ENCODE peak calls at places on chromosomes 1 and 21, in six cellular contexts. B is GM12878, U is HCT116, J is endothelial cell of umbilical vein, Q is A549, V is H1. W is an unnamed sample.

GRCh38 chr1:41497056-41497440 is 12.6 kb upstream of the EDN2 start:
- DNase-seq in B (no peak), U (no peak), J (no peak), Q (no peak), V (no peak), W (no peak)

GRCh38 chr1:162213281-162213909 is 143.9 kb downstream of the NOS1AP start:
- DNase-seq in B (no peak), U (no peak), J (peak), Q (no peak), V (no peak), W (no peak)

GRCh38 chr1:42211224-42211623 is 46.7 kb upstream of the GUCA2A start:
- DNase-seq in B (no peak), U (no peak), J (peak), Q (no peak), V (no peak), W (no peak)

GRCh38 chr1:113893267-113893666 is 5.9 kb upstream of the BCL2L15 start:
- DNase-seq in B (no peak), U (no peak), J (no peak), Q (no peak), V (no peak), W (no peak)

GRCh38 chr1:8343464-8344001 is 25.6 kb downstream of the SLC45A1 start:
- DNase-seq in B (no peak), U (peak), J (peak), Q (peak), V (no peak), W (no peak)

GRCh38 chr1:24126023-24126671 is 14.2 kb upstream of the MYOM3 start:
- DNase-seq in B (no peak), U (no peak), J (peak), Q (no peak), V (no peak), W (peak)

GRCh38 chr1:113146242-113147072 is 73.5 kb downstream of the LRIG2 start:
- DNase-seq in B (no peak), U (no peak), J (peak), Q (no peak), V (no peak), W (peak)

GRCh38 chr1:233394860-233395717 is 67.6 kb downstream of the MAP3K21 start:
- DNase-seq in B (no peak), U (peak), J (peak), Q (peak), V (no peak), W (peak)

GRCh38 chr1:15332525-15332924 is 77.2 kb upstream of the EFHD2 start:
- DNase-seq in B (no peak), U (no peak), J (no peak), Q (no peak), V (no peak), W (no peak)

GRCh38 chr1:113168946-113169345 is 95.9 kb downstream of the LRIG2 start:
- DNase-seq in B (no peak), U (no peak), J (no peak), Q (no peak), V (no peak), W (no peak)

GRCh38 chr1:204206121-204206520 is 7.7 kb downstream of the GOLT1A start:
- DNase-seq in B (no peak), U (no peak), J (peak), Q (no peak), V (no peak), W (no peak)

GRCh38 chr1:87786861-87787548 is 458.3 kb downstream of the LMO4 start:
- DNase-seq in B (no peak), U (no peak), J (no peak), Q (no peak), V (no peak), W (no peak)

GRCh38 chr1:246077476-246077875 is 429.6 kb downstream of the SMYD3 start:
- DNase-seq in B (no peak), U (no peak), J (peak), Q (no peak), V (no peak), W (no peak)

GRCh38 chr21:42463861-42464515 is 32.0 kb downstream of the RSPH1 start:
- DNase-seq in B (no peak), U (peak), J (peak), Q (peak), V (no peak), W (peak)

GRCh38 chr1:6414443-6414844 is 5.3 kb downstream of the HES2 start:
- DNase-seq in B (peak), U (peak), J (peak), Q (peak), V (no peak), W (peak)

GRCh38 chr1:12539320-12539704 is 78.7 kb downstream of the DHRS3 start:
- DNase-seq in B (no peak), U (no peak), J (no peak), Q (no peak), V (no peak), W (no peak)

GRCh38 chr1:213383465-213383864 is 332.4 kb downstream of the RPS6KC1 start:
- DNase-seq in B (no peak), U (no peak), J (no peak), Q (no peak), V (no peak), W (no peak)

GRCh38 chr1:15973772-15974171 is 2.1 kb downstream of the ZBTB17 start:
- DNase-seq in B (no peak), U (no peak), J (no peak), Q (no peak), V (no peak), W (no peak)

GRCh38 chr1:42334240-42335049 is 590 bp downstream of the FOXJ3 start:
- DNase-seq in B (no peak), U (peak), J (peak), Q (peak), V (no peak), W (peak)

GRCh38 chr1:63317007-63317813 is 5.2 kb upstream of the FOXD3 start:
- DNase-seq in B (no peak), U (peak), J (peak), Q (peak), V (no peak), W (peak)
- TF ChIP-seq MAX in B (no peak), U (peak), J (no peak), Q (peak), V (peak), W (no peak)

GRCh38 chr1:157154940-157155514 is 16.8 kb upstream of the ETV3 start:
- DNase-seq in B (no peak), U (no peak), J (peak), Q (peak), V (no peak), W (peak)
- TF ChIP-seq POLR2A in B (no peak), U (no peak), J (no peak), Q (no peak), V (no peak), W (no peak)

GRCh38 chr1:160744287-160744857 is 5.3 kb downstream of the SLAMF7 start:
- DNase-seq in B (peak), U (no peak), J (no peak), Q (no peak), V (no peak), W (no peak)
- TF ChIP-seq MAX in B (no peak), U (no peak), J (no peak), Q (no peak), V (no peak), W (no peak)

GRCh38 chr1:27391511-27392095 is 819 bp upstream of the GPR3 start:
- DNase-seq in B (no peak), U (peak), J (peak), Q (peak), V (no peak), W (no peak)

GRCh38 chr1:27393641-27394281 is 1.3 kb downstream of the GPR3 start:
- DNase-seq in B (no peak), U (no peak), J (no peak), Q (no peak), V (no peak), W (no peak)

GRCh38 chr1:27392778-27393635 is 585 bp downstream of the GPR3 start:
- DNase-seq in B (no peak), U (no peak), J (no peak), Q (peak), V (no peak), W (peak)

GRCh38 chr1:27394282-27394658 is 1.8 kb downstream of the GPR3 start:
- DNase-seq in B (no peak), U (no peak), J (no peak), Q (no peak), V (no peak), W (no peak)

DNA sequence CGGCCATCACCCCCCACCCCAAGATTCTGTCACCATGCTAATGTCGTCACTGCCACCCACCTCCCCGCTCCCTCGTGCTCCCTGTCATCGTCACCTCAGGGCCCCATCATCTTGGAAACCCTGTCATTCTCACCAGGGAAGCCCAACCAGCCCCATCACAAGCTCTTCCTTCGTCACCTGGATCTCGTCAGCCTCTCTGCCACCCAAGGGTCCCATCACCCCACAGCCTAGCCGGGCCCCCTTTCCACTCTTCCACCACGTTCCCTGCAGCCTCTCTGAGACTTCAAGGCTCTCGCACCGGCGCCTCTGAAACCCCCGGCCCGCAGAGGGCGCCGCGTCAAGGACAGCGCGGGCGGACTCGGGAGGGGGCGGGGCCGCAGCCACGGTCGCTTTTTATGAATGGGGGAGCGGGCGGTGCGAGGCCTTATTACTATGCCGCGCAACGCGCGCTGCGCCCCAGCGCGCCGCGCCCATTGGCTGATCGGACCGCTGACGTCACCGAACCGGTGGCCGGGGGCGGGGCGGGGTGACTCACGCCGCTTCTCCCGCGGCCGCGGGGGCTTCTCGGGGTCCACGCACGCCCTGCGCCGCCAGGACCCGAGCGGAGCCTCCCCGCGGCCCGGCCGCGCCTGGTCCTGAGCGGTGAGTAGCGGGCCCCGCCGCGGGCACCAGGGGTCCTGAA is at the start of gene GPR3:
- DNase-seq in B (no peak), U (peak), J (peak), Q (peak), V (peak), W (peak)
- TF ChIP-seq POLR2A in B (no peak), U (no peak), J (no peak), Q (no peak), V (no peak), W (peak)

DNA sequence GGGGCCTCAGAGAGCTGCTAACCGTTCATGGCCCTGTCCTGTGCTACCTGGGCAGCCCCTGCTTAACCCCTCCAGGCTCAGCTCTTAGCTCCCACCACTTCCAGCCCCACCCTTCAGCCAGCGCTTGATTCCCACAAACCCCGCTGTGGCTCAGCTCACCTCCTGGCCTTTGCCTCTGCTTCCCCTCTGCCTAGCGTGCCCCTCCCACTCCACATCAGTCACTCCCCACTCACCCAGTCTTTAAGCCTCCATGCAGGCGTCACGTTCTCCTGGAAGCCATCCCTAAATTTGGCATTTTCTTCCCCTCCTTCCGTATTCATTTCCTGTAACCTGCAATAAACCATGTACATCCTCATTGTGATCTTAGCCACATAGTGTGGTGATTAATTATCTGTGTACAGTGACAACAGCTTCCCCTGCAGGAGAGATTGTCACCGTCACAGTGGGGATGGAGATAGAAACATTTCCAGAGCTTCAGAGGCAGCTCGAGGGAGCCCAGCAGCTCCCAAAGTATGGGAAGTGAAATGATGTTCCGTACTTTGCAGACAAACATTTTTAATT is 65.5 kb downstream of the EPHB2 start:
- DNase-seq in B (no peak), U (no peak), J (no peak), Q (no peak), V (no peak), W (no peak)
- TF ChIP-seq MAX in B (no peak), U (no peak), J (no peak), Q (no peak), V (no peak), W (no peak)

GRCh38 chr1:3746784-3747521 is 5.3 kb upstream of the CCDC27 start:
- DNase-seq in B (peak), U (no peak), J (peak), Q (peak), V (peak), W (peak)
- TF ChIP-seq POLR2A in B (peak), U (no peak), J (peak), Q (no peak), V (peak), W (no peak)

GRCh38 chr21:16318651-16319300 is 589.0 kb downstream of the USP25 start:
- DNase-seq in B (no peak), U (no peak), J (no peak), Q (no peak), V (no peak), W (no peak)

GRCh38 chr21:16324630-16325029 is 594.8 kb downstream of the USP25 start:
- DNase-seq in B (no peak), U (no peak), J (no peak), Q (no peak), V (no peak), W (no peak)

GRCh38 chr21:16322423-16322822 is 592.6 kb downstream of the USP25 start:
- DNase-seq in B (no peak), U (no peak), J (no peak), Q (no peak), V (no peak), W (no peak)

GRCh38 chr21:16320110-16320509 is 590.3 kb downstream of the USP25 start:
- DNase-seq in B (no peak), U (no peak), J (no peak), Q (no peak), V (no peak), W (no peak)

GRCh38 chr21:16323586-16323985 is 593.8 kb downstream of the USP25 start:
- DNase-seq in B (no peak), U (no peak), J (no peak), Q (no peak), V (no peak), W (no peak)
- TF ChIP-seq MAX in B (no peak), U (no peak), J (no peak), Q (no peak), V (no peak), W (no peak)

W was measured in NB4.